ENCODE peak calls at places on chromosomes 7 and 10, in six cellular contexts. One of them, this sample, is unnamed.

GRCh38 chr7:38907066-38907465 is 1.9 kb downstream of the VPS41 start:
- DNase-seq in central memory CD4-positive, alpha-beta T cell: no peak
- DNase-seq in anterior cingulate cortex: no peak
- DNase-seq in A549: no peak
- DNase-seq in renal cortical epithelial cell: no peak
- DNase-seq in GM13977: no peak
- DNase-seq in this sample: no peak

GRCh38 chr7:7706556-7706955 is 11.9 kb downstream of the RPA3 start:
- DNase-seq in renal cortical epithelial cell: no peak
- DNase-seq in GM13977: no peak
- DNase-seq in A549: no peak
- DNase-seq in anterior cingulate cortex: no peak
- DNase-seq in central memory CD4-positive, alpha-beta T cell: no peak
- DNase-seq in this sample: no peak

GRCh38 chr7:18520450-18521235 is 25.1 kb downstream of the HDAC9 start:
- DNase-seq in renal cortical epithelial cell: peak; percentile 78
- DNase-seq in central memory CD4-positive, alpha-beta T cell: no peak
- DNase-seq in A549: no peak
- DNase-seq in anterior cingulate cortex: no peak
- DNase-seq in GM13977: no peak
- DNase-seq in this sample: peak; percentile 76

GRCh38 chr7:35604595-35604994 is 90.3 kb downstream of the HERPUD2 start:
- DNase-seq in A549: no peak
- DNase-seq in central memory CD4-positive, alpha-beta T cell: no peak
- DNase-seq in anterior cingulate cortex: no peak
- DNase-seq in GM13977: no peak
- DNase-seq in renal cortical epithelial cell: no peak
- DNase-seq in this sample: no peak

GRCh38 chr7:140238778-140239652 is 62.2 kb upstream of the KDM7A start:
- DNase-seq in GM13977: no peak
- DNase-seq in anterior cingulate cortex: no peak
- DNase-seq in central memory CD4-positive, alpha-beta T cell: no peak
- DNase-seq in renal cortical epithelial cell: no peak
- DNase-seq in A549: no peak
- DNase-seq in this sample: no peak

GRCh38 chr10:121553455-121553854 is 44.8 kb downstream of the FGFR2 start:
- DNase-seq in A549: no peak
- DNase-seq in GM13977: no peak
- DNase-seq in anterior cingulate cortex: no peak
- DNase-seq in central memory CD4-positive, alpha-beta T cell: no peak
- DNase-seq in renal cortical epithelial cell: peak; percentile 81
- DNase-seq in this sample: no peak

GRCh38 chr7:1767524-1767923 is 97.4 kb downstream of the ELFN1 start:
- DNase-seq in anterior cingulate cortex: no peak
- DNase-seq in A549: no peak
- DNase-seq in GM13977: no peak
- DNase-seq in renal cortical epithelial cell: no peak
- DNase-seq in central memory CD4-positive, alpha-beta T cell: no peak
- DNase-seq in this sample: peak; percentile 18

GRCh38 chr7:41956276-41956675 is 253.4 kb upstream of the INHBA start:
- DNase-seq in GM13977: no peak
- DNase-seq in renal cortical epithelial cell: no peak
- DNase-seq in anterior cingulate cortex: no peak
- DNase-seq in central memory CD4-positive, alpha-beta T cell: no peak
- DNase-seq in A549: no peak
- DNase-seq in this sample: no peak

GRCh38 chr7:82472966-82473365 is 29.4 kb upstream of the CACNA2D1 start:
- DNase-seq in A549: no peak
- DNase-seq in renal cortical epithelial cell: no peak
- DNase-seq in central memory CD4-positive, alpha-beta T cell: no peak
- DNase-seq in anterior cingulate cortex: no peak
- DNase-seq in GM13977: no peak
- DNase-seq in this sample: no peak

GRCh38 chr10:113897693-113898618 is 43.5 kb downstream of the NHLRC2 start:
- DNase-seq in central memory CD4-positive, alpha-beta T cell: no peak
- DNase-seq in GM13977: no peak
- DNase-seq in renal cortical epithelial cell: no peak
- DNase-seq in anterior cingulate cortex: peak; percentile 29
- DNase-seq in A549: no peak
- DNase-seq in this sample: peak; percentile 49

GRCh38 chr7:15836041-15836440 is 149.6 kb upstream of the MEOX2 start:
- DNase-seq in renal cortical epithelial cell: peak; percentile 18
- DNase-seq in GM13977: no peak
- DNase-seq in central memory CD4-positive, alpha-beta T cell: no peak
- DNase-seq in anterior cingulate cortex: no peak
- DNase-seq in A549: no peak
- DNase-seq in this sample: no peak

GRCh38 chr10:73404690-73405089 is 9.2 kb downstream of the ANXA7 start:
- DNase-seq in GM13977: no peak
- DNase-seq in renal cortical epithelial cell: no peak
- DNase-seq in A549: no peak
- DNase-seq in anterior cingulate cortex: no peak
- DNase-seq in central memory CD4-positive, alpha-beta T cell: no peak
- DNase-seq in this sample: no peak

GRCh38 chr10:44463511-44464121 is 78.7 kb upstream of the CXCL12 start:
- DNase-seq in anterior cingulate cortex: no peak
- DNase-seq in A549: no peak
- DNase-seq in central memory CD4-positive, alpha-beta T cell: no peak
- DNase-seq in GM13977: no peak
- DNase-seq in renal cortical epithelial cell: peak; percentile 3
- DNase-seq in this sample: no peak